ENCODE peak calls at places on chromosomes 12 and 14, in five cellular contexts. H, P, E, C and F are unnamed samples.

GRCh38 chr12:130846386-130846785 is 7.3 kb upstream of the STX2 start:
- DNase-seq in C (no peak), H (no peak), E (no peak), P (no peak), F (no peak)

GRCh38 chr12:128969480-128970055 is 116.3 kb downstream of the GLT1D1 start:
- DNase-seq in C (no peak), H (no peak), E (peak; percentile 15), P (no peak), F (peak; percentile 70)

GRCh38 chr12:128818065-128819022 is 5.4 kb downstream of the SLC15A4 start:
- DNase-seq in P (no peak), C (no peak), E (no peak), H (no peak), F (no peak)

GRCh38 chr12:57092876-57093411 is 4.0 kb downstream of the NAB2 start:
- DNase-seq in H (peak; percentile 14), C (no peak), P (no peak), E (no peak), F (no peak)

GRCh38 chr12:116172224-116172849 is 105.2 kb downstream of the MED13L start:
- DNase-seq in H (no peak), E (no peak), P (no peak), C (no peak), F (no peak)

GRCh38 chr12:53096089-53096741 is 1.3 kb upstream of the IGFBP6 start:
- DNase-seq in E (peak; percentile 54), H (peak; percentile 85), C (peak; percentile 86), P (no peak), F (no peak)

GRCh38 chr12:124576061-124576650 is 8.7 kb upstream of the NCOR2 start:
- DNase-seq in H (no peak), C (no peak), P (no peak), E (no peak), F (peak; percentile 41)

GRCh38 chr12:5230151-5230550 is 186.5 kb downstream of the KCNA5 start:
- DNase-seq in H (no peak), E (no peak), P (no peak), C (no peak), F (no peak)

GRCh38 chr12:31355747-31356107 is 29.8 kb upstream of the SINHCAF start:
- DNase-seq in H (no peak), P (no peak), E (no peak), C (no peak), F (no peak)

GRCh38 chr14:72845675-72846074 is 48.2 kb downstream of the DPF3 start:
- DNase-seq in C (no peak), H (no peak), P (no peak), E (no peak), F (no peak)

GRCh38 chr14:69637503-69638030 is 26.2 kb downstream of the SUSD6 start:
- DNase-seq in P (peak; percentile 79), C (no peak), H (peak; percentile 64), E (no peak), F (peak; percentile 89)

GRCh38 chr12:94831081-94831747 is 172.3 kb downstream of the NDUFA12 start:
- DNase-seq in H (no peak), P (peak; percentile 84), C (no peak), E (peak; percentile 21), F (no peak)

GRCh38 chr14:104512771-104513640 is 66.6 kb upstream of the C14orf180 start:
- DNase-seq in H (no peak), P (no peak), C (no peak), E (no peak), F (no peak)

GRCh38 chr14:104510794-104511611 is 68.6 kb upstream of the C14orf180 start:
- DNase-seq in E (no peak), H (peak; percentile 87), P (no peak), C (no peak), F (no peak)

GRCh38 chr14:104510216-104510615 is 69.3 kb upstream of the C14orf180 start:
- DNase-seq in E (no peak), C (no peak), P (no peak), H (no peak), F (no peak)

GRCh38 chr14:104513641-104514046 is 65.9 kb upstream of the C14orf180 start:
- DNase-seq in H (no peak), P (no peak), C (no peak), E (no peak), F (no peak)

GRCh38 chr14:104512061-104512460 is 67.5 kb upstream of the C14orf180 start:
- DNase-seq in E (no peak), H (no peak), C (no peak), P (no peak), F (no peak)
- TF ChIP-seq POLR2A in E (no peak), H (no peak), C (no peak), P (no peak), F (no peak)

DNA sequence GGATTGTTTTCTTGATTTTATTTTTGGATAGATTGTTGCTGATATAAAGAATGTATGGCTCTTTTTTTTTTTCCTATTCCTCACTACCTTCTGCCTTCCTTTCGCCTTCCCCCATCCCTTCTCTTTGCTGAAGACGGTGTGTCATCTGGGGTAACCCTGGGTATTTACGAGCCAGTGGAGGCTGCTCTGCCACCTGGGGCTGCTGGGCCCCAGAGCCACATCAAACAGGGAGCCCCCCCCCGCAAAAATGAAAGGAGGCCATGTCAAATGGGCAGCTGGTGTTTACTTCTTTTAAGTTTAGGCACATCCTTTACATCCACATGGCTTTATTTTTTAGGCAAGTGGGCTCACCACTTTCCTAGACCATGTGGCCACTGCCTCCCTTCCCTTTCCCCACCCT is 25.4 kb downstream of the CHST11 start:
- DNase-seq in P (no peak), E (no peak), H (no peak), C (no peak), F (no peak)
- H3K27ac ChIP-seq in P (no peak overlapping the region), E (no peak overlapping the region), H (no peak overlapping the region), C (no peak overlapping the region), F (no peak overlapping the region)

GRCh38 chr14:70916776-70917175 is 9.5 kb downstream of the PCNX1 start:
- DNase-seq in H (no peak), E (no peak), C (no peak), P (no peak), F (no peak)
- H3K4me1 ChIP-seq in H (peaks cover 27% of the 10 kb centered on the region), E (peaks cover 17% of the 10 kb centered on the region), C (peaks cover 12% of the 10 kb centered on the region), P (peaks cover 96% of the 10 kb centered on the region), F (peaks cover 18% of the 10 kb centered on the region)

GRCh38 chr14:57390806-57391562 is 598 bp downstream of the NAA30 start:
- DNase-seq in H (peak; percentile 42), C (no peak), P (peak; percentile 92), E (peak; percentile 37), F (peak; percentile 59)

GRCh38 chr14:57391609-57392195 is 1.3 kb downstream of the NAA30 start:
- DNase-seq in E (no peak), C (no peak), P (no peak), H (no peak), F (no peak)

GRCh38 chr14:57388072-57388471 is 2.3 kb upstream of the NAA30 start:
- DNase-seq in C (no peak), P (no peak), E (no peak), H (no peak), F (no peak)

GRCh38 chr14:57389646-57390036 is 745 bp upstream of the NAA30 start:
- DNase-seq in P (no peak), E (peak; percentile 17), C (no peak), H (no peak), F (no peak)

DNA sequence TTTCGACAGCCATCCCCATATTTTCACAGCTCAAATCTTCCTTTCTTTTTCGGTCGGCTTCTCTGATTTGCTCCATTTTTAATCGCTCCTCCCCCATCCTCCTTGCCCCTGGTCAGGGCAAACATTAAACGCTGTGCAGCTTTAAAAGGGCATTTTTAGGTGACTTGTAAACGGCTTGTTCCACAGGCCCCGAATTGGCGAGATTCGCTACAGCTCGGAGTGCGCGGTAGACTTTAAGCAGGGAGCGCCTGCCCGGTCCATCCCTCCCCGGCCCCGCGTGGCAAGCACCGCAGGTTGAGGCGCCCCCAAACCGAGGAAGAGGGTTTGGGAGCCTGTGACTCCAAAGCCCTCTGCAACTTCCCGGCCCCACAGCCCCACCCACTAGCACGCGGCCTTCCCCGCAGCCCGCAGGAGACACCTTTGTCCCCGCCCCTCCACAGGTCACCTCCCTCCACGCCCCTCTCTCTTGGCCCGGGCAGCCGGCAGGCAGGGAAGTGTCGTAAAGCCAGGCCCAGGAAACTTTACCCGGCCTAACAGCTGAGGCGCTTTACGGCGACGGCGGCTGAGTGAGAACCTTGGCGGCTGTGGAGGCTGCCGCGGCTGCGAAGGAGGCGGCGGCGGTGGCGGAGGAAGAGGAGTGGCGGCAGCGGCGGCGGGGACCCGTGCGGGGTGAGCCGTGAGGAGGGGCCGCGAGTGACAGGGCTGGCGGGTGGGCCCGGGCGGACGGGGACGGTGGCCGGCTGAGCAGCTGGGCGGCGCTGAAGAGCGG is at the start of gene NAA30:
- DNase-seq in P (peak; percentile 99), E (peak; percentile 97), C (peak; percentile 90), H (peak; percentile 96), F (peak; percentile 95)
- TF ChIP-seq POLR2A in P (peak; percentile 32), E (peak; percentile 74), C (peak; percentile 36), H (no peak), F (no peak)

GRCh38 chr12:10900972-10901371 is 8.4 kb downstream of the TAS2R13 start:
- DNase-seq in E (no peak), H (no peak), P (no peak), C (no peak), F (no peak)

GRCh38 chr12:10891937-10892336 is 7.9 kb upstream of the PRH1 start:
- DNase-seq in H (no peak), C (no peak), E (no peak), P (no peak), F (peak; percentile 50)

GRCh38 chr12:10900530-10900929 is 8.8 kb downstream of the TAS2R13 start:
- DNase-seq in E (no peak), P (no peak), H (no peak), C (no peak), F (no peak)

GRCh38 chr12:10901427-10901826 is 7.9 kb downstream of the TAS2R13 start:
- DNase-seq in P (no peak), C (no peak), E (no peak), H (no peak), F (no peak)

GRCh38 chr12:10896854-10897253 is 12.5 kb downstream of the TAS2R13 start:
- DNase-seq in E (no peak), H (no peak), P (no peak), C (no peak), F (no peak)
- H3K27ac ChIP-seq in E (no peak overlapping the region), H (no peak overlapping the region), P (no peak overlapping the region), C (no peak overlapping the region), F (no peak overlapping the region)